ENCODE peak calls at places on chromosomes 6 and 20, in seven cellular contexts. Q is AG20443; A is GOT3; N is activated T-cell treated with anti-CD3 and anti-CD28 coated beads, Interleukin-2, amount 50 U/mL, for 72 hours; I is nephron progenitor cell; H is dermis microvascular lymphatic vessel endothelial cell; K is NCI-H1092 treated with DMSO at 0.1 percent for 48 hours. C is an unnamed sample.

GRCh38 chr20:16011519-16011918 is 561.7 kb downstream of the KIF16B start:
- DNase-seq in Q (no peak), A (no peak), N (no peak), I (no peak), H (no peak), K (no peak), C (no peak)

GRCh38 chr6:95228636-95229035 is 348.7 kb upstream of the MANEA start:
- DNase-seq in Q (no peak), A (no peak), N (no peak), I (no peak), H (no peak), K (peak), C (no peak)

GRCh38 chr6:74651948-74652347 is 553.9 kb downstream of the COL12A1 start:
- DNase-seq in Q (no peak), A (no peak), N (no peak), I (no peak), H (no peak), K (no peak), C (peak)

GRCh38 chr6:82143041-82143481 is 104.5 kb downstream of the IBTK start:
- DNase-seq in Q (peak), A (no peak), N (no peak), I (no peak), H (no peak), K (no peak), C (no peak)

GRCh38 chr6:39309942-39310531 is 4.2 kb downstream of the KCNK17 start:
- DNase-seq in Q (peak), A (peak), N (peak), I (peak), H (peak), K (peak), C (peak)

GRCh38 chr6:44221961-44222335 is 1.4 kb upstream of the SLC29A1 start:
- DNase-seq in Q (no peak), A (no peak), N (no peak), I (no peak), H (peak), K (no peak), C (no peak)

GRCh38 chr6:132153221-132153896 is 202.2 kb upstream of the CCN2 start:
- DNase-seq in Q (peak), A (no peak), N (no peak), I (no peak), H (no peak), K (no peak), C (peak)

GRCh38 chr20:4472906-4473305 is 248.8 kb upstream of the PRND start:
- DNase-seq in Q (peak), A (no peak), N (no peak), I (no peak), H (no peak), K (no peak), C (no peak)

GRCh38 chr6:134950482-134950881 is 581 bp upstream of the ALDH8A1 start:
- DNase-seq in Q (no peak), A (no peak), N (no peak), I (no peak), H (no peak), K (no peak), C (no peak)

GRCh38 chr6:152232494-152233151 is 404.5 kb downstream of the SYNE1 start:
- DNase-seq in Q (peak), A (no peak), N (peak), I (no peak), H (peak), K (no peak), C (peak)

GRCh38 chr6:95280690-95281273 is 296.6 kb upstream of the MANEA start:
- DNase-seq in Q (peak), A (no peak), N (no peak), I (peak), H (peak), K (peak), C (peak)

GRCh38 chr6:144690109-144690508 is 405.0 kb downstream of the UTRN start:
- DNase-seq in Q (no peak), A (no peak), N (no peak), I (no peak), H (no peak), K (no peak), C (no peak)

GRCh38 chr20:21508230-21509078 is 5.4 kb downstream of the NKX2-2 start:
- DNase-seq in Q (no peak), A (no peak), N (no peak), I (no peak), H (no peak), K (no peak), C (no peak)

GRCh38 chr6:155121699-155122098 is 126.6 kb downstream of the TIAM2 start:
- DNase-seq in Q (peak), A (no peak), N (no peak), I (peak), H (no peak), K (no peak), C (no peak)

GRCh38 chr6:11439017-11439420 is 98.5 kb upstream of the TMEM170B start:
- DNase-seq in Q (no peak), A (no peak), N (no peak), I (no peak), H (peak), K (no peak), C (no peak)

GRCh38 chr6:906920-907319 is 214.0 kb upstream of the EXOC2 start:
- DNase-seq in Q (no peak), A (no peak), N (no peak), I (no peak), H (no peak), K (no peak), C (peak)

GRCh38 chr6:11645016-11645415 is 107.5 kb downstream of the TMEM170B start:
- DNase-seq in Q (no peak), A (no peak), N (no peak), I (no peak), H (no peak), K (no peak), C (peak)